ENCODE peak calls at places on chromosomes 3 and 15, in seven cellular contexts. P, X, O, H, F, G and V are unnamed samples.

GRCh38 chr3:168112894-168113293 is 17.2 kb upstream of the GOLIM4 start:
- DNase-seq in P (no peak), X (no peak), O (no peak), H (no peak), F (no peak), G (no peak), V (no peak)

GRCh38 chr15:71658827-71659729 is 151.3 kb upstream of the NR2E3 start:
- DNase-seq in P (no peak), X (no peak), O (no peak), H (no peak), F (no peak), G (no peak), V (no peak)

GRCh38 chr3:152524198-152525140 is 255.7 kb downstream of the MBNL1 start:
- DNase-seq in P (peak; percentile 56), X (no peak), O (peak; percentile 80), H (peak; percentile 16), F (peak; percentile 69), G (peak; percentile 59), V (no peak)

GRCh38 chr3:55750525-55750924 is 263.4 kb upstream of the WNT5A start:
- DNase-seq in P (no peak), X (no peak), O (peak; percentile 86), H (no peak), F (no peak), G (no peak), V (peak; percentile 81)

GRCh38 chr15:24944939-24945338 is 9.8 kb upstream of the SNRPN start:
- DNase-seq in P (no peak), X (no peak), O (no peak), H (no peak), F (no peak), G (no peak), V (no peak)

GRCh38 chr3:108664266-108664665 is 74.7 kb downstream of the DZIP3 start:
- DNase-seq in P (no peak), X (no peak), O (no peak), H (no peak), F (no peak), G (no peak), V (no peak)

GRCh38 chr3:45814322-45814721 is 18.0 kb upstream of the SLC6A20 start:
- DNase-seq in P (peak; percentile 33), X (no peak), O (no peak), H (no peak), F (no peak), G (no peak), V (no peak)

GRCh38 chr3:76010252-76010651 is 224.9 kb upstream of the ZNF717 start:
- DNase-seq in P (no peak), X (no peak), O (no peak), H (no peak), F (no peak), G (peak; percentile 15), V (no peak)

GRCh38 chr3:57078366-57079220 is 18.1 kb downstream of the SPATA12 start:
- DNase-seq in P (peak; percentile 84), X (peak; percentile 84), O (peak; percentile 86), H (no peak), F (peak; percentile 94), G (peak; percentile 78), V (peak; percentile 50)

GRCh38 chr15:78147566-78147965 is 1.6 kb upstream of the IDH3A start:
- DNase-seq in P (no peak), X (peak; percentile 60), O (no peak), H (no peak), F (no peak), G (no peak), V (no peak)

GRCh38 chr3:120894285-120894684 is 13.7 kb upstream of the STXBP5L start:
- DNase-seq in P (no peak), X (no peak), O (no peak), H (no peak), F (peak; percentile 2), G (no peak), V (no peak)

GRCh38 chr3:87272718-87273337 is 3.6 kb downstream of the POU1F1 start:
- DNase-seq in P (no peak), X (no peak), O (no peak), H (no peak), F (no peak), G (no peak), V (no peak)

GRCh38 chr3:173690542-173690941 is 293.0 kb downstream of the NLGN1 start:
- DNase-seq in P (no peak), X (no peak), O (peak; percentile 0), H (no peak), F (no peak), G (no peak), V (no peak)

GRCh38 chr3:149501524-149501923 is 27.0 kb downstream of the TM4SF4 start:
- DNase-seq in P (no peak), X (no peak), O (peak; percentile 89), H (no peak), F (no peak), G (no peak), V (no peak)

GRCh38 chr15:41474941-41475340 is 18.7 kb upstream of the ITPKA start:
- DNase-seq in P (no peak), X (no peak), O (no peak), H (no peak), F (no peak), G (no peak), V (no peak)

GRCh38 chr3:64806668-64807067 is 118.9 kb upstream of the ADAMTS9 start:
- DNase-seq in P (no peak), X (no peak), O (no peak), H (no peak), F (no peak), G (no peak), V (no peak)

GRCh38 chr3:89787995-89788394 is 680.6 kb downstream of the EPHA3 start:
- DNase-seq in P (no peak), X (no peak), O (no peak), H (no peak), F (no peak), G (no peak), V (no peak)

GRCh38 chr3:142976621-142977398 is 13.3 kb upstream of the PAQR9 start:
- DNase-seq in P (no peak), X (peak; percentile 90), O (peak; percentile 95), H (no peak), F (peak; percentile 76), G (peak; percentile 65), V (peak; percentile 56)

GRCh38 chr15:39461536-39462140 is 119.2 kb upstream of the THBS1 start:
- DNase-seq in P (no peak), X (peak; percentile 71), O (peak; percentile 47), H (no peak), F (no peak), G (no peak), V (peak; percentile 43)

GRCh38 chr15:53569756-53570480 is 189.5 kb downstream of the WDR72 start:
- DNase-seq in P (no peak), X (no peak), O (no peak), H (no peak), F (no peak), G (no peak), V (no peak)

GRCh38 chr3:152121292-152121654 is 147.5 kb upstream of the MBNL1 start:
- DNase-seq in P (no peak), X (no peak), O (peak; percentile 88), H (no peak), F (no peak), G (no peak), V (no peak)

GRCh38 chr15:61750271-61751084 is 309.8 kb downstream of the VPS13C start:
- DNase-seq in P (no peak), X (no peak), O (no peak), H (no peak), F (no peak), G (no peak), V (peak; percentile 45)

GRCh38 chr3:78221300-78221699 is 1181.4 kb downstream of the ROBO2 start:
- DNase-seq in P (no peak), X (no peak), O (no peak), H (no peak), F (no peak), G (peak; percentile 75), V (no peak)

GRCh38 chr3:195761503-195762248 is 40.9 kb downstream of the MUC20 start:
- DNase-seq in P (no peak), X (no peak), O (no peak), H (no peak), F (no peak), G (no peak), V (no peak)

GRCh38 chr3:147943265-147943945 is 534.2 kb downstream of the ZIC1 start:
- DNase-seq in P (no peak), X (no peak), O (peak; percentile 91), H (no peak), F (no peak), G (peak; percentile 57), V (no peak)
- H3K4me3 ChIP-seq in P (no peak overlapping the region), X (no peak overlapping the region), O (no peak overlapping the region), H (no peak overlapping the region), F (no peak overlapping the region), G (no peak overlapping the region), V (no peak overlapping the region)

GRCh38 chr15:67833504-67834248 is 6.2 kb downstream of the RNU6-1 start:
- DNase-seq in P (peak; percentile 64), X (peak; percentile 64), O (peak; percentile 29), H (no peak), F (peak; percentile 84), G (peak; percentile 81), V (no peak)
- H3K4me3 ChIP-seq in P (peak overlapping the region; percentile 52), X (peak overlapping the region; percentile 51), O (peak overlapping the region; percentile 14), H (peak overlapping the region; percentile 29), F (peak overlapping the region; percentile 36), G (no peak overlapping the region), V (no peak overlapping the region)

DNA sequence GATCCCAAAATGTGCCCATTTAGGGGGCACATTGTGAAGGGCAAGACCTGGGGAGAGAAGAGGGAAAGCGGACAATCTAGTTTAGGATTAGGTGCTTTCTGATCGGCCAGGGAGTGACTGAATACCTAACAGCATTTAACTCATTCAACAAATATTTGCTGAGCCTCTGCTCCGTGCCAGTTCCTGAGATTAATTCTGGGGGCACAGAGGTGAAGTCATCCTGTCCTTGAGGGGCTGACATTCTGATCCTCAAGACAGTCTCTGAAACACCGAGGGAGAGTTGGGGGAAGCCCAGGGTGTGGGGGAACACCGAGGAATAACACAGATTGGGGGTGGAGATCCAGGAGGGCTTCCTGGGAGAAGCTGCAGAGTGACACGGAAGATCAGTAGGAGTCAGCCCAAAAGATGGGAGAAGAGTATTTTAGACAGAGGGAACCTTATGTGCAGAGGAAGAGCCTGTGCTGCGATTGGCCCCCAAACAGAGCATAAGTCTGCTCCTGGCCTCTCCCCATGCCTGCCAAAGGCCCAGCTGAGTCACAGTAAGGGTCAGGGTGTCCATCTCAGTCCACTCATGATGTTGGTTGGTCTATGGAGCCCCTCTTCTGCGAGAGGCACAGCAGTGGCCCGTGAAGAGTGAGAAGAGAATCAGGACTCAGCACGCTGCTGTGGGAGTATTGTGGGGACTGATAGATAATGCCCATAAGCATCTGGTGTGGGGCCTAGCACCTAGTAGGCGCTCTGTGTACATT is 60.2 kb downstream of the AMOTL2 start:
- DNase-seq in P (no peak), X (no peak), O (no peak), H (no peak), F (no peak), G (peak; percentile 72), V (no peak)
- H3K4me3 ChIP-seq in P (no peak overlapping the region), X (peak overlapping the region; percentile 64), O (peak overlapping the region; percentile 57), H (peak overlapping the region; percentile 25), F (no peak overlapping the region), G (peak overlapping the region; percentile 5), V (peak overlapping the region; percentile 9)

DNA sequence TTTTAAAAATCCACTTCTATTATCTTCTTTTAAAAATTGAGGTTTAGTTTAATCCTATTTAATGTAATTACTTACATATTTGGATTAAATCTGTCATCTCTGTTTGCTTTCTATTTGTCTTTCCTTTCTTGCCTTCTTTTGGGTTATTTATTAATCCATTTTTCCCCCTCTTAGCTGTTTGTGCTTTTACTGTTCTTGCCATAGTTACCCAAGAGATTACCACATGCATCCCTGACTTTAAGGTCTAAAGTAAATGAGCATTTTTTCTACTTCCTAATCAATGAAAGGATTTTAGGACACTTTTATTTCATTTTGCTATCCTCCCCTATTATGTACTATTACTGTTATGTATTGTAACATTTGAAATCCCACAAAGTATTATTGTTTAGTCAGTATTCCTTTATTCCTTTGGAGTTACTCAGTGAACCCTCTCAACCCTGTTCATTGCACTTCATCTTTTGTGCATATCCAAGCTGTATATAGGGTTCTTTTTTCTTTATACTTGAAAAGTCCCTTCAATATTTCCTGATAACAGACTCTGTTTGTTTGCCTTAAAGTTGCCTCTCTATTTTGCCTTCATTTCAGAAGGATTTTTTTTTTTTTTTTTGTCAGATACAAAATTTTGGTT is 62.7 kb downstream of the MEF2A start:
- DNase-seq in P (no peak), X (no peak), O (no peak), H (no peak), F (no peak), G (no peak), V (no peak)
- H3K4me3 ChIP-seq in P (no peak overlapping the region), X (no peak overlapping the region), O (no peak overlapping the region), H (no peak overlapping the region), F (no peak overlapping the region), G (no peak overlapping the region), V (no peak overlapping the region)